ENCODE peak calls at places on chromosomes 3 and 15, in four cellular contexts. P, Q, O and Y are unnamed samples.

GRCh38 chr3:161221881-161222600 is 930 bp downstream of the NMD3 start:
- DNase-seq in P (peak), Q (no peak), O (no peak), Y (peak)

GRCh38 chr15:28873585-28874139 is 12.1 kb upstream of the APBA2 start:
- DNase-seq in P (no peak), Q (no peak), O (no peak), Y (no peak)

GRCh38 chr3:132378846-132379245 is 38.5 kb upstream of the DNAJC13 start:
- DNase-seq in P (no peak), Q (no peak), O (no peak), Y (no peak)

GRCh38 chr3:120145498-120146285 is 51.4 kb upstream of the GSK3B start:
- DNase-seq in P (no peak), Q (no peak), O (no peak), Y (no peak)

GRCh38 chr3:195537995-195538394 is 5.1 kb downstream of the PPP1R2 start:
- DNase-seq in P (no peak), Q (no peak), O (peak), Y (no peak)

GRCh38 chr3:160796813-160797164 is 40.8 kb downstream of the PPM1L start:
- DNase-seq in P (no peak), Q (peak), O (no peak), Y (no peak)

GRCh38 chr15:40929730-40930429 is 740 bp downstream of the DLL4 start:
- DNase-seq in P (peak), Q (no peak), O (no peak), Y (no peak)

GRCh38 chr3:97952280-97952679 is 20.0 kb downstream of the RIOX2 start:
- DNase-seq in P (no peak), Q (no peak), O (no peak), Y (no peak)

GRCh38 chr3:11736136-11736833 is 92.6 kb upstream of the VGLL4 start:
- DNase-seq in P (no peak), Q (no peak), O (no peak), Y (no peak)

GRCh38 chr3:119562307-119562961 is 3.0 kb upstream of the CD80 start:
- DNase-seq in P (no peak), Q (no peak), O (peak), Y (no peak)

GRCh38 chr3:137692803-137693431 is 71.2 kb upstream of the SOX14 start:
- DNase-seq in P (no peak), Q (peak), O (peak), Y (peak)

GRCh38 chr15:96183020-96183926 is 147.2 kb upstream of the NR2F2 start:
- DNase-seq in P (no peak), Q (peak), O (no peak), Y (no peak)

GRCh38 chr15:32898414-32898813 is 180.6 kb downstream of the GREM1 start:
- DNase-seq in P (no peak), Q (no peak), O (no peak), Y (no peak)

GRCh38 chr3:167167491-167167890 is 212.6 kb downstream of the ZBBX start:
- DNase-seq in P (no peak), Q (no peak), O (no peak), Y (no peak)

GRCh38 chr3:63809607-63810006 is 9.5 kb upstream of the C3orf49 start:
- DNase-seq in P (no peak), Q (peak), O (no peak), Y (no peak)

GRCh38 chr3:108528459-108529231 is 18.2 kb upstream of the MYH15 start:
- DNase-seq in P (no peak), Q (no peak), O (peak), Y (no peak)

GRCh38 chr3:125051715-125052581 is 3.8 kb downstream of the HEG1 start:
- DNase-seq in P (no peak), Q (no peak), O (peak), Y (no peak)

GRCh38 chr3:30597769-30598134 is 8.6 kb upstream of the TGFBR2 start:
- DNase-seq in P (no peak), Q (no peak), O (no peak), Y (no peak)

GRCh38 chr3:143885803-143886427 is 37.6 kb upstream of the SLC9A9 start:
- DNase-seq in P (peak), Q (peak), O (peak), Y (peak)

DNA sequence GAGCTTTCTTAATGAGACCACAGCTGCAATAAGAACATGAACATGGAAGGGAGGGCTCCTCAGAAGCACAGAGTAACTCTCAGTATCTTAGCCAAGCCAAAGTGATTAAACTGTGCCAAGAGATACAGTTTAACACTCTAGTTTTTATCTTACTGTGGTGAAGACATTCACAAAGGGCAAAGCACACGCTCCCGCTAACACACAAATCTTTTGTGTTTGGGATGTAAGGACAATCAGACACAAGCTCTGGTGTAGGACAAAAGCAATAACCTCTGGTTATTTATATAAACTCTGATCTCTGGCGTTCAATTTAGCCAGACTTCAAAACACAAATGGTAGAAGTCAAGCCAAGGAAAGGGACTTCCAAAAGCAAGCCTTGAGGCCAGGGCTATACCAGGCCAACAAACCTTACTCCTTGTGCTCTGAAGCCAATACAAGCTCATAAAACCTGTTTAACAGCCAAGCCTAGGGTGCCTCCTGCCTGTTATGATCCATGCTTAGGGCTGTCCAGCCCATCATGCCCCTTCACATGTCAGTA is 27.8 kb downstream of the DPH3 start:
- DNase-seq in P (no peak), Q (no peak), O (no peak), Y (no peak)
- TF ChIP-seq FOXK2 in P (no peak), Q (no peak), O (no peak), Y (no peak)

DNA sequence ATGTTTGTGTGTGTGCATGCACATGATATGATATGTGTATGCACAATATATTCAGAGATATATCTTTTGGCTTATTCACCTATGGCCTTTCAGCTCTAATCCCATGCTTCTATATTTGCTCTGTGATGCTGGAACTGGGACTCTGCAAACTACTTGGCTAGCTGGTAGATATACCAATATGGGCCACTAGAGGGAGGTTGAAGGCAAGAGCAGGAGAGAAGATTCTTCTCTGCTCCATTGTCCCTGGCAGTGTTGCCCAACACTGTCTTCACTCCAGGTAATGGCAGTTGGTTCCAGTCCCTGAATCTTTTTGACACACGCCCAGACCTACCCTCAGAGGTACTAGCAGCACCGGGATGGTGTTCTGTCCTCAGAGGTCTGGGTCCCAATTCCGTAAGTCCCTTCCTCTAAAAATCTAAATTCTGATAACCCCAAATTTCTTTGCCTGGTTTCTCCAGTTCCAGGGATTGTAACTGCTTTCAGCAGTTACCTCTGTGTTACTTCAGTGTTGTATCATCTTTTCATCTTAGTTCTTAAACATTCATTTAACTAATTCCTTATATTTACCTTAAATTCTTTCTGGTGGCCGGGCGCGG is 44.7 kb downstream of the GTPBP8 start:
- DNase-seq in P (peak), Q (peak), O (no peak), Y (peak)
- TF ChIP-seq FOXK2 in P (no peak), Q (no peak), O (no peak), Y (no peak)

GRCh38 chr3:56954125-56954524 is 106.3 kb upstream of the SPATA12 start:
- DNase-seq in P (no peak), Q (no peak), O (no peak), Y (no peak)

GRCh38 chr3:56957520-56957919 is 102.9 kb upstream of the SPATA12 start:
- DNase-seq in P (no peak), Q (no peak), O (no peak), Y (no peak)

GRCh38 chr3:56955551-56956131 is 104.8 kb upstream of the SPATA12 start:
- DNase-seq in P (no peak), Q (no peak), O (no peak), Y (no peak)

GRCh38 chr3:56958879-56959607 is 101.4 kb upstream of the SPATA12 start:
- DNase-seq in P (no peak), Q (no peak), O (peak), Y (no peak)

GRCh38 chr3:56956906-56957305 is 103.6 kb upstream of the SPATA12 start:
- DNase-seq in P (no peak), Q (no peak), O (no peak), Y (no peak)
- TF ChIP-seq FOXK2 in P (no peak), Q (no peak), O (no peak), Y (no peak)

GRCh38 chr15:63500265-63501250 is 3.8 kb upstream of the USP3 start:
- DNase-seq in P (no peak), Q (no peak), O (no peak), Y (no peak)
- TF ChIP-seq FOXK2 in P (no peak), Q (no peak), O (no peak), Y (no peak)